ENCODE peak calls at places on chromosome 9, in five cellular contexts. One of them, this sample, is unnamed.

GRCh38 chr9:16867571-16868311 is 2.7 kb downstream of the BNC2 start:
- DNase-seq in stomach: no peak
- DNase-seq in transverse colon: no peak
- DNase-seq in ovary: peak
- DNase-seq in HepG2: peak
- DNase-seq in this sample: no peak

GRCh38 chr9:36995927-36996471 is 38.1 kb downstream of the PAX5 start:
- DNase-seq in stomach: peak
- DNase-seq in transverse colon: peak
- DNase-seq in ovary: no peak
- DNase-seq in HepG2: peak
- DNase-seq in this sample: no peak

GRCh38 chr9:121972501-121972981 is 120.6 kb downstream of the TTLL11 start:
- DNase-seq in stomach: peak
- DNase-seq in transverse colon: peak
- DNase-seq in ovary: no peak
- DNase-seq in HepG2: no peak
- DNase-seq in this sample: no peak

GRCh38 chr9:116717150-116717549 is 30.0 kb downstream of the TRIM32 start:
- DNase-seq in stomach: no peak
- DNase-seq in transverse colon: no peak
- DNase-seq in ovary: no peak
- DNase-seq in HepG2: no peak
- DNase-seq in this sample: no peak

GRCh38 chr9:105737205-105737604 is 42.9 kb downstream of the TMEM38B start:
- DNase-seq in stomach: no peak
- DNase-seq in transverse colon: no peak
- DNase-seq in ovary: no peak
- DNase-seq in HepG2: peak
- DNase-seq in this sample: no peak

GRCh38 chr9:133161542-133161950 is 2.2 kb downstream of the GBGT1 start:
- DNase-seq in stomach: no peak
- DNase-seq in transverse colon: no peak
- DNase-seq in ovary: no peak
- DNase-seq in HepG2: no peak
- DNase-seq in this sample: no peak

GRCh38 chr9:133483611-133484010 is 4.7 kb upstream of the SLC2A6 start:
- DNase-seq in stomach: no peak
- DNase-seq in transverse colon: no peak
- DNase-seq in ovary: no peak
- DNase-seq in HepG2: no peak
- DNase-seq in this sample: no peak

GRCh38 chr9:129341197-129341990 is 163.3 kb upstream of the IER5L start:
- DNase-seq in stomach: no peak
- DNase-seq in transverse colon: no peak
- DNase-seq in ovary: no peak
- DNase-seq in HepG2: no peak
- DNase-seq in this sample: peak

GRCh38 chr9:133060417-133060841 is 1.4 kb upstream of the CEL start:
- DNase-seq in stomach: no peak
- DNase-seq in transverse colon: no peak
- DNase-seq in ovary: no peak
- DNase-seq in HepG2: no peak
- DNase-seq in this sample: no peak

GRCh38 chr9:35406183-35406959 is 83.5 kb upstream of the RUSC2 start:
- DNase-seq in stomach: peak
- DNase-seq in transverse colon: peak
- DNase-seq in ovary: peak
- DNase-seq in HepG2: no peak
- DNase-seq in this sample: no peak

GRCh38 chr9:135267410-135267809 is 179.9 kb downstream of the OLFM1 start:
- DNase-seq in stomach: no peak
- DNase-seq in transverse colon: no peak
- DNase-seq in ovary: no peak
- DNase-seq in HepG2: peak
- DNase-seq in this sample: no peak

GRCh38 chr9:4174781-4175180 is 125.1 kb downstream of the GLIS3 start:
- DNase-seq in stomach: no peak
- DNase-seq in transverse colon: no peak
- DNase-seq in ovary: no peak
- DNase-seq in HepG2: no peak
- DNase-seq in this sample: no peak

GRCh38 chr9:4844439-4844838 is 51.7 kb downstream of the RCL1 start:
- DNase-seq in stomach: no peak
- DNase-seq in transverse colon: no peak
- DNase-seq in ovary: no peak
- DNase-seq in HepG2: no peak
- DNase-seq in this sample: no peak

GRCh38 chr9:131980267-131980916 is 99.3 kb downstream of the MED27 start:
- DNase-seq in stomach: no peak
- DNase-seq in transverse colon: no peak
- DNase-seq in ovary: no peak
- DNase-seq in HepG2: no peak
- DNase-seq in this sample: no peak

GRCh38 chr9:83933804-83934203 is 12.6 kb upstream of the KIF27 start:
- DNase-seq in stomach: no peak
- DNase-seq in transverse colon: no peak
- DNase-seq in ovary: no peak
- DNase-seq in HepG2: no peak
- DNase-seq in this sample: no peak

GRCh38 chr9:127885508-127886281 is 8.2 kb upstream of the AK1 start:
- DNase-seq in stomach: no peak
- DNase-seq in transverse colon: no peak
- DNase-seq in ovary: peak
- DNase-seq in HepG2: no peak
- DNase-seq in this sample: no peak

GRCh38 chr9:95409650-95410426 is 92.3 kb upstream of the FANCC start:
- DNase-seq in stomach: no peak
- DNase-seq in transverse colon: no peak
- DNase-seq in ovary: no peak
- DNase-seq in HepG2: peak
- DNase-seq in this sample: peak

DNA sequence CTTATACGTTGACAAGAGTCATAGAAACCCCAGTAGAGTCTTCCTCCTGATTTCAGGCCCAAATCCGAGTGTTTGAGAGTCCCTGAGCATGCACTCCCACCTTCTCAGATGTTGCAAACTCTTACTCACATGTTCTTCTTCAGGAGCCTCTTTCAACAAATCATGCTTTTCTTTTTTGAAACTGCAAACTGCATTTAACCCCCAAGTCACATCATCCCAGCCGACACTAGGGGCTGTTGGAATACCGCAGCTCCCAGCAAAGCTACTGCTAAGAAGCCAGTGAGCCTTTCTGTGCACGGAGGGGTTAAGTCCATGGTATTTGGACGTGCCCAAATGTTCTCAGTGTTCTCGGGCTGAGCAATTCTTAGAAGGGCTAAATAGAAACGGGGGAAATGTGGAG is 282.9 kb downstream of the NFIB start:
- DNase-seq in stomach: no peak
- DNase-seq in transverse colon: no peak
- DNase-seq in ovary: peak
- DNase-seq in HepG2: no peak
- DNase-seq in this sample: peak
- TF ChIP-seq EP300 in stomach: no peak
- TF ChIP-seq EP300 in transverse colon: no peak
- TF ChIP-seq EP300 in ovary: no peak
- TF ChIP-seq EP300 in HepG2: no peak
- TF ChIP-seq EP300 in this sample: peak

DNA sequence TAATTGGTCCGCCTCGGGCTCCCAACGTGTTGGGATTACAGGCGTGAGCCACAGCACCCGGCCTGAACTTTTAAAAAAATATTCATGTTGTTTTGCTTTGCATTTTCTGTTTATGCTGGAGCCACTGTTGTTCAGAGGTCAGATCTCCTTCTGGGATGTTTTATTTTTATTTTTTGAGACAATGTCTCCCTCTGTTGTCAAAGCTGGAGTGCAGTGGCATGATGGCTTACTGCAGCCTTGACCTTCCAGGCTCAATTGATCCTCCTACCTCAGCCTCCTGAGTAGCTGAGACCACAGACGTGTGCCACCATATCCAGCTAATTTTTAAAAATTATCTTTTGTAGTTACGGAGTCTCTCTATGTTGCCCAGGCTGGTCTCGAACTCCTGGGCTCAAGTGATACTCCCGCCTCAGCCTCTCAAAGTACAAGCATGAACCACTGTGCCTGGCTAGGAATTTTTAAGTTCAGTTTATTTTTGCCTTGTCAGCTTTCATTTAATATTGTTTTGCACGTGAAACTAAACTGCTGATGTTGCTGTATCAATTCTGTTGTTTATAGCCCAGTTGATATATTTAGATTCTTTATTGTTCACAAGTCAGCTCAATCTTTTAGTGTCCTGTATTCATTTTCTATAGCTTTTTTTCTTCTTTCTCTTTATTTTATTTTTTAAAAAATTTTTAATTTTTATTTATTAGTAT is 13.7 kb downstream of the TMEFF1 start:
- DNase-seq in stomach: no peak
- DNase-seq in transverse colon: no peak
- DNase-seq in ovary: no peak
- DNase-seq in HepG2: no peak
- DNase-seq in this sample: no peak
- TF ChIP-seq CTCF in stomach: no peak
- TF ChIP-seq CTCF in transverse colon: no peak
- TF ChIP-seq CTCF in ovary: no peak
- TF ChIP-seq CTCF in HepG2: peak
- TF ChIP-seq CTCF in this sample: no peak

GRCh38 chr9:33677961-33678360 is 117.4 kb upstream of the PRSS3 start:
- DNase-seq in stomach: no peak
- DNase-seq in transverse colon: no peak
- DNase-seq in ovary: no peak
- DNase-seq in HepG2: no peak
- DNase-seq in this sample: no peak

GRCh38 chr9:33687779-33688178 is 107.6 kb upstream of the PRSS3 start:
- DNase-seq in stomach: no peak
- DNase-seq in transverse colon: no peak
- DNase-seq in ovary: no peak
- DNase-seq in HepG2: no peak
- DNase-seq in this sample: no peak

GRCh38 chr9:33677506-33677809 is 117.9 kb upstream of the PRSS3 start:
- DNase-seq in stomach: no peak
- DNase-seq in transverse colon: no peak
- DNase-seq in ovary: no peak
- DNase-seq in HepG2: no peak
- DNase-seq in this sample: no peak

GRCh38 chr9:33686942-33687341 is 108.4 kb upstream of the PRSS3 start:
- DNase-seq in stomach: no peak
- DNase-seq in transverse colon: no peak
- DNase-seq in ovary: no peak
- DNase-seq in HepG2: no peak
- DNase-seq in this sample: no peak

DNA sequence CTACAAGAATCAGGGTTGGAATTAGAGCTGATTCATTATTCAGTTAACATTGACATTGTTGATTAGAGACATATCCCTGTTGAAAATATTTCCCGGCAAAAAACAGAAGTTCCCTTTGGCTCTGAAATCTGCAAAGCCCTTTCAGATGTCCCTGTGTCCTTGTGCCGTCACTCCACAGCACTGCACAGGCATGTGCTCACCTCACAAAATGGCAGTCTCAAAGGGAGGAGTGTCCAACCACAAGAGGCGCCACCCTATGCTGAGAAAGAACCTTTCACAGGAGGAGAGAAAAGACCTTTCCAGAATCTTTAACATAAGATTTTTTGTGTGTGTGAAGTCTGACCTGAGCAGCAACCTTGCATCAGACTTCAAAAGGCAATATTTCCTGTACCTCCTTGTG is 112.8 kb upstream of the PRSS3 start:
- DNase-seq in stomach: no peak
- DNase-seq in transverse colon: no peak
- DNase-seq in ovary: no peak
- DNase-seq in HepG2: no peak
- DNase-seq in this sample: no peak
- TF ChIP-seq EP300 in stomach: no peak
- TF ChIP-seq EP300 in transverse colon: no peak
- TF ChIP-seq EP300 in ovary: no peak
- TF ChIP-seq EP300 in HepG2: no peak
- TF ChIP-seq EP300 in this sample: no peak

DNA sequence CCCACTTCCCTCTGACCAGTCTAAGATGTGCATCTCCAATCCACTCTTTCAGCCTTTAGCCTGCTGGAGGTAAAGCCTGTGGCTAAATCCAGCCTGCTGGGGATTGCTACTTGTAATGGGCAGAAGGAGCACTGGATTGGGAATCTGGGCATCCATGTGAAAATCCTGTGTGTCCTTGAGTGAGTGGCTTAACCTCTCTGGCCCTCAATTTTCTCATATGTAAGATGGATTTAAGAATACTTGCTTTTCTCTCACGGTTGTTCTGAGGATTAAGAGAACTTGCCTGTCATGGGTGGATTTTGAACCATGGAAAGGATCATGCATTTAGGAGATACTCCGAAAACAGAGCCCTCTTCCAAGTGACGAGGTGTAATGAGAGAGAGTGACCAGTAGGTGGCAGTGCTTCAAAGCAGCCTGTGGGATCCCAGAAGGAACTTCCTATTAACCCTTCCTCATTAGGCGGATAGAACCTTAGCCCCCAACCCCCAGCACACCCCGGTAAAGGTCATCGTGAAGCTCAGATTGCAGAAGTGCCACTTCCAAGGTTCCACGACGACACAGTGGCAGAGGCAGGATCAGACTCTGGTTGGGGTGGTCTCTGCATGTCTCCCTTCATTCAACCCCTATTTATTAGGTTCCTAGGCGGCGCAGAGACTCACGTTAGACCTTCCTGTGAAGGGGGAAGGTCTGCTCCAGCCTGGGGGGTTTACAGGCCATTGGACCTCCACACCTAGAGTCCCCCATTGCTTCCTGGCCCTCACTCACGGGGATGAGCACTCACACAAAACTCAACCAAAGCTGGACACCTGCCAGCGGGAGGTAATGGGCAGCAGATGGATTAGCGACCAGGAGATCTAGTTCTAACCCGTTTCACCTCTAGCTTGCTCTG is 68.7 kb upstream of the ZNF618 start:
- DNase-seq in stomach: peak
- DNase-seq in transverse colon: peak
- DNase-seq in ovary: peak
- DNase-seq in HepG2: peak
- DNase-seq in this sample: peak
- TF ChIP-seq CTCF in stomach: peak
- TF ChIP-seq CTCF in transverse colon: peak
- TF ChIP-seq CTCF in ovary: peak
- TF ChIP-seq CTCF in HepG2: peak
- TF ChIP-seq CTCF in this sample: peak

GRCh38 chr9:81138173-81138572 is 551.2 kb downstream of the TLE1 start:
- DNase-seq in stomach: no peak
- DNase-seq in transverse colon: no peak
- DNase-seq in ovary: no peak
- DNase-seq in HepG2: no peak
- DNase-seq in this sample: no peak
- TF ChIP-seq EP300 in stomach: no peak
- TF ChIP-seq EP300 in transverse colon: no peak
- TF ChIP-seq EP300 in ovary: no peak
- TF ChIP-seq EP300 in HepG2: no peak
- TF ChIP-seq EP300 in this sample: no peak

GRCh38 chr9:118121361-118121760 is 417.2 kb downstream of the TLR4 start:
- DNase-seq in stomach: no peak
- DNase-seq in transverse colon: no peak
- DNase-seq in ovary: no peak
- DNase-seq in HepG2: no peak
- DNase-seq in this sample: no peak
- TF ChIP-seq CTCF in stomach: no peak
- TF ChIP-seq CTCF in transverse colon: no peak
- TF ChIP-seq CTCF in ovary: no peak
- TF ChIP-seq CTCF in HepG2: no peak
- TF ChIP-seq CTCF in this sample: no peak

GRCh38 chr9:68981825-68982224 is 32.1 kb downstream of the PRKACG start:
- DNase-seq in stomach: no peak
- DNase-seq in transverse colon: peak
- DNase-seq in ovary: no peak
- DNase-seq in HepG2: no peak
- DNase-seq in this sample: no peak
- TF ChIP-seq EP300 in stomach: no peak
- TF ChIP-seq EP300 in transverse colon: no peak
- TF ChIP-seq EP300 in ovary: no peak
- TF ChIP-seq EP300 in HepG2: no peak
- TF ChIP-seq EP300 in this sample: no peak